ENCODE peak calls at places on chromosomes 16 and 17, in eight cellular contexts. One of them, this sample, is unnamed.

GRCh38 chr16:79278506-79278905 is 322.0 kb downstream of the MAF start:
- DNase-seq in prostate gland: no peak
- DNase-seq in NCI-H2081: no peak
- DNase-seq in CD8-positive, alpha-beta memory T cell: peak
- DNase-seq in stimulated activated CD4-positive, alpha-beta T cell treated with anti-CD3 and anti-CD28 coated beads, TNF-alpha, amount 100 ng/mL, for 48 hours: peak
- DNase-seq in activated T-cell treated with anti-CD3 and anti-CD28 coated beads, Interleukin-2, amount 50 U/mL, for 48 hours: peak
- DNase-seq in T follicular helper cell: peak
- DNase-seq in upper lobe of right lung: no peak
- DNase-seq in this sample: peak

GRCh38 chr17:65099475-65099874 is 37.7 kb upstream of the RGS9 start:
- DNase-seq in prostate gland: no peak
- DNase-seq in NCI-H2081: no peak
- DNase-seq in CD8-positive, alpha-beta memory T cell: no peak
- DNase-seq in stimulated activated CD4-positive, alpha-beta T cell treated with anti-CD3 and anti-CD28 coated beads, TNF-alpha, amount 100 ng/mL, for 48 hours: no peak
- DNase-seq in activated T-cell treated with anti-CD3 and anti-CD28 coated beads, Interleukin-2, amount 50 U/mL, for 48 hours: no peak
- DNase-seq in T follicular helper cell: no peak
- DNase-seq in upper lobe of right lung: no peak
- DNase-seq in this sample: no peak

GRCh38 chr17:75723201-75723930 is 2.1 kb downstream of the ITGB4 start:
- DNase-seq in prostate gland: peak
- DNase-seq in NCI-H2081: peak
- DNase-seq in CD8-positive, alpha-beta memory T cell: no peak
- DNase-seq in stimulated activated CD4-positive, alpha-beta T cell treated with anti-CD3 and anti-CD28 coated beads, TNF-alpha, amount 100 ng/mL, for 48 hours: no peak
- DNase-seq in activated T-cell treated with anti-CD3 and anti-CD28 coated beads, Interleukin-2, amount 50 U/mL, for 48 hours: no peak
- DNase-seq in T follicular helper cell: no peak
- DNase-seq in upper lobe of right lung: no peak
- DNase-seq in this sample: no peak

GRCh38 chr16:53913082-53913870 is 209.3 kb downstream of the FTO start:
- DNase-seq in prostate gland: no peak
- DNase-seq in NCI-H2081: no peak
- DNase-seq in CD8-positive, alpha-beta memory T cell: no peak
- DNase-seq in stimulated activated CD4-positive, alpha-beta T cell treated with anti-CD3 and anti-CD28 coated beads, TNF-alpha, amount 100 ng/mL, for 48 hours: peak
- DNase-seq in activated T-cell treated with anti-CD3 and anti-CD28 coated beads, Interleukin-2, amount 50 U/mL, for 48 hours: peak
- DNase-seq in T follicular helper cell: no peak
- DNase-seq in upper lobe of right lung: no peak
- DNase-seq in this sample: no peak

GRCh38 chr16:52492789-52493357 is 54.1 kb downstream of the TOX3 start:
- DNase-seq in prostate gland: no peak
- DNase-seq in NCI-H2081: no peak
- DNase-seq in CD8-positive, alpha-beta memory T cell: no peak
- DNase-seq in stimulated activated CD4-positive, alpha-beta T cell treated with anti-CD3 and anti-CD28 coated beads, TNF-alpha, amount 100 ng/mL, for 48 hours: no peak
- DNase-seq in activated T-cell treated with anti-CD3 and anti-CD28 coated beads, Interleukin-2, amount 50 U/mL, for 48 hours: no peak
- DNase-seq in T follicular helper cell: no peak
- DNase-seq in upper lobe of right lung: no peak
- DNase-seq in this sample: no peak

GRCh38 chr17:75695830-75696271 is 25.4 kb upstream of the ITGB4 start:
- DNase-seq in prostate gland: peak
- DNase-seq in NCI-H2081: no peak
- DNase-seq in CD8-positive, alpha-beta memory T cell: no peak
- DNase-seq in stimulated activated CD4-positive, alpha-beta T cell treated with anti-CD3 and anti-CD28 coated beads, TNF-alpha, amount 100 ng/mL, for 48 hours: no peak
- DNase-seq in activated T-cell treated with anti-CD3 and anti-CD28 coated beads, Interleukin-2, amount 50 U/mL, for 48 hours: no peak
- DNase-seq in T follicular helper cell: no peak
- DNase-seq in upper lobe of right lung: no peak
- DNase-seq in this sample: no peak

GRCh38 chr16:83389751-83390150 is 418.0 kb upstream of the HSBP1 start:
- DNase-seq in prostate gland: no peak
- DNase-seq in NCI-H2081: no peak
- DNase-seq in CD8-positive, alpha-beta memory T cell: no peak
- DNase-seq in stimulated activated CD4-positive, alpha-beta T cell treated with anti-CD3 and anti-CD28 coated beads, TNF-alpha, amount 100 ng/mL, for 48 hours: no peak
- DNase-seq in activated T-cell treated with anti-CD3 and anti-CD28 coated beads, Interleukin-2, amount 50 U/mL, for 48 hours: no peak
- DNase-seq in T follicular helper cell: no peak
- DNase-seq in upper lobe of right lung: no peak
- DNase-seq in this sample: no peak

GRCh38 chr17:50326831-50327364 is 19.0 kb upstream of the XYLT2 start:
- DNase-seq in prostate gland: no peak
- DNase-seq in NCI-H2081: no peak
- DNase-seq in CD8-positive, alpha-beta memory T cell: no peak
- DNase-seq in stimulated activated CD4-positive, alpha-beta T cell treated with anti-CD3 and anti-CD28 coated beads, TNF-alpha, amount 100 ng/mL, for 48 hours: no peak
- DNase-seq in activated T-cell treated with anti-CD3 and anti-CD28 coated beads, Interleukin-2, amount 50 U/mL, for 48 hours: no peak
- DNase-seq in T follicular helper cell: no peak
- DNase-seq in upper lobe of right lung: no peak
- DNase-seq in this sample: no peak

GRCh38 chr16:4213721-4214120 is 28.2 kb downstream of the SRL start:
- DNase-seq in prostate gland: no peak
- DNase-seq in NCI-H2081: no peak
- DNase-seq in CD8-positive, alpha-beta memory T cell: no peak
- DNase-seq in stimulated activated CD4-positive, alpha-beta T cell treated with anti-CD3 and anti-CD28 coated beads, TNF-alpha, amount 100 ng/mL, for 48 hours: no peak
- DNase-seq in activated T-cell treated with anti-CD3 and anti-CD28 coated beads, Interleukin-2, amount 50 U/mL, for 48 hours: no peak
- DNase-seq in T follicular helper cell: no peak
- DNase-seq in upper lobe of right lung: no peak
- DNase-seq in this sample: no peak

GRCh38 chr17:53353919-53354351 is 468.8 kb upstream of the KIF2B start:
- DNase-seq in prostate gland: peak
- DNase-seq in NCI-H2081: peak
- DNase-seq in CD8-positive, alpha-beta memory T cell: no peak
- DNase-seq in stimulated activated CD4-positive, alpha-beta T cell treated with anti-CD3 and anti-CD28 coated beads, TNF-alpha, amount 100 ng/mL, for 48 hours: no peak
- DNase-seq in activated T-cell treated with anti-CD3 and anti-CD28 coated beads, Interleukin-2, amount 50 U/mL, for 48 hours: no peak
- DNase-seq in T follicular helper cell: no peak
- DNase-seq in upper lobe of right lung: no peak
- DNase-seq in this sample: no peak

GRCh38 chr16:24085665-24086064 is 170.5 kb upstream of the CACNG3 start:
- DNase-seq in prostate gland: no peak
- DNase-seq in NCI-H2081: no peak
- DNase-seq in CD8-positive, alpha-beta memory T cell: no peak
- DNase-seq in stimulated activated CD4-positive, alpha-beta T cell treated with anti-CD3 and anti-CD28 coated beads, TNF-alpha, amount 100 ng/mL, for 48 hours: no peak
- DNase-seq in activated T-cell treated with anti-CD3 and anti-CD28 coated beads, Interleukin-2, amount 50 U/mL, for 48 hours: no peak
- DNase-seq in T follicular helper cell: no peak
- DNase-seq in upper lobe of right lung: no peak
- DNase-seq in this sample: no peak

GRCh38 chr16:12145918-12146317 is 169.4 kb downstream of the SNX29 start:
- DNase-seq in prostate gland: no peak
- DNase-seq in NCI-H2081: no peak
- DNase-seq in CD8-positive, alpha-beta memory T cell: no peak
- DNase-seq in stimulated activated CD4-positive, alpha-beta T cell treated with anti-CD3 and anti-CD28 coated beads, TNF-alpha, amount 100 ng/mL, for 48 hours: no peak
- DNase-seq in activated T-cell treated with anti-CD3 and anti-CD28 coated beads, Interleukin-2, amount 50 U/mL, for 48 hours: no peak
- DNase-seq in T follicular helper cell: no peak
- DNase-seq in upper lobe of right lung: no peak
- DNase-seq in this sample: no peak

GRCh38 chr17:3510090-3510489 is 34.3 kb downstream of the ASPA start:
- DNase-seq in prostate gland: no peak
- DNase-seq in NCI-H2081: no peak
- DNase-seq in CD8-positive, alpha-beta memory T cell: no peak
- DNase-seq in stimulated activated CD4-positive, alpha-beta T cell treated with anti-CD3 and anti-CD28 coated beads, TNF-alpha, amount 100 ng/mL, for 48 hours: no peak
- DNase-seq in activated T-cell treated with anti-CD3 and anti-CD28 coated beads, Interleukin-2, amount 50 U/mL, for 48 hours: no peak
- DNase-seq in T follicular helper cell: no peak
- DNase-seq in upper lobe of right lung: no peak
- DNase-seq in this sample: no peak

GRCh38 chr17:31918701-31919128 is 17.2 kb upstream of the UTP6 start:
- DNase-seq in prostate gland: no peak
- DNase-seq in NCI-H2081: no peak
- DNase-seq in CD8-positive, alpha-beta memory T cell: no peak
- DNase-seq in stimulated activated CD4-positive, alpha-beta T cell treated with anti-CD3 and anti-CD28 coated beads, TNF-alpha, amount 100 ng/mL, for 48 hours: no peak
- DNase-seq in activated T-cell treated with anti-CD3 and anti-CD28 coated beads, Interleukin-2, amount 50 U/mL, for 48 hours: no peak
- DNase-seq in T follicular helper cell: no peak
- DNase-seq in upper lobe of right lung: no peak
- DNase-seq in this sample: no peak

GRCh38 chr16:25177831-25178688 is 38.7 kb upstream of the AQP8 start:
- DNase-seq in prostate gland: no peak
- DNase-seq in NCI-H2081: no peak
- DNase-seq in CD8-positive, alpha-beta memory T cell: no peak
- DNase-seq in stimulated activated CD4-positive, alpha-beta T cell treated with anti-CD3 and anti-CD28 coated beads, TNF-alpha, amount 100 ng/mL, for 48 hours: no peak
- DNase-seq in activated T-cell treated with anti-CD3 and anti-CD28 coated beads, Interleukin-2, amount 50 U/mL, for 48 hours: no peak
- DNase-seq in T follicular helper cell: no peak
- DNase-seq in upper lobe of right lung: peak
- DNase-seq in this sample: peak

GRCh38 chr16:75048546-75048945 is 49.7 kb downstream of the ZNRF1 start:
- DNase-seq in prostate gland: no peak
- DNase-seq in NCI-H2081: no peak
- DNase-seq in CD8-positive, alpha-beta memory T cell: no peak
- DNase-seq in stimulated activated CD4-positive, alpha-beta T cell treated with anti-CD3 and anti-CD28 coated beads, TNF-alpha, amount 100 ng/mL, for 48 hours: no peak
- DNase-seq in activated T-cell treated with anti-CD3 and anti-CD28 coated beads, Interleukin-2, amount 50 U/mL, for 48 hours: no peak
- DNase-seq in T follicular helper cell: no peak
- DNase-seq in upper lobe of right lung: no peak
- DNase-seq in this sample: no peak

This sample was measured in spleen.